ENCODE peak calls at places on chromosomes 6 and 20, in five cellular contexts. W is endodermal cell, J is cardiac muscle cell, G is K562, P is mucosa of descending colon. X is an unnamed sample. For H3K4me1, the result is how much of the 10 kb centered on the place peaks cover.

GRCh38 chr20:51402201-51402600 is 140.3 kb downstream of the NFATC2 start:
- DNase-seq in W (no peak), J (no peak), G (no peak), P (no peak), X (no peak)

GRCh38 chr20:53865905-53866786 is 204.2 kb downstream of the BCAS1 start:
- DNase-seq in W (peak), J (peak), G (no peak), P (no peak), X (peak)

GRCh38 chr6:147869223-147869600 is 360.7 kb downstream of the SAMD5 start:
- DNase-seq in W (no peak), J (no peak), G (no peak), P (no peak), X (no peak)

GRCh38 chr20:41386502-41387427 is 20.1 kb upstream of the EMILIN3 start:
- DNase-seq in W (no peak), J (no peak), G (no peak), P (no peak), X (no peak)

GRCh38 chr6:111011360-111012142 is 29.7 kb downstream of the RPF2 start:
- DNase-seq in W (no peak), J (peak), G (no peak), P (no peak), X (no peak)

GRCh38 chr6:73858376-73858775 is 162.4 kb downstream of the CD109 start:
- DNase-seq in W (no peak), J (no peak), G (no peak), P (no peak), X (no peak)

GRCh38 chr6:108497883-108498282 is 62.8 kb upstream of the FOXO3 start:
- DNase-seq in W (peak), J (peak), G (no peak), P (no peak), X (peak)

GRCh38 chr6:158817298-158818007 is 1.7 kb downstream of the EZR start:
- DNase-seq in W (peak), J (peak), G (peak), P (peak), X (peak)

GRCh38 chr6:135583256-135583758 is 85.8 kb upstream of the AHI1 start:
- DNase-seq in W (no peak), J (no peak), G (no peak), P (no peak), X (no peak)

GRCh38 chr6:162864901-162865300 is 137.1 kb downstream of the PACRG start:
- DNase-seq in W (no peak), J (no peak), G (no peak), P (no peak), X (no peak)

GRCh38 chr6:119428647-119429046 is 79.1 kb upstream of the MAN1A1 start:
- DNase-seq in W (no peak), J (no peak), G (no peak), P (no peak), X (no peak)

GRCh38 chr6:169918239-169918953 is 167.0 kb downstream of the ERMARD start:
- DNase-seq in W (no peak), J (no peak), G (no peak), P (no peak), X (no peak)

GRCh38 chr20:13736792-13737191 is 47.9 kb downstream of the ESF1 start:
- DNase-seq in W (no peak), J (no peak), G (no peak), P (no peak), X (no peak)

GRCh38 chr20:46054606-46055005 is 25.6 kb downstream of the SLC12A5 start:
- DNase-seq in W (no peak), J (no peak), G (no peak), P (no peak), X (no peak)

GRCh38 chr6:169028343-169028742 is 225.3 kb downstream of the THBS2 start:
- DNase-seq in W (no peak), J (no peak), G (no peak), P (no peak), X (no peak)

GRCh38 chr6:18598865-18599264 is 211.7 kb downstream of the RNF144B start:
- DNase-seq in W (no peak), J (no peak), G (no peak), P (no peak), X (no peak)

GRCh38 chr6:31568537-31568961 is 3.5 kb upstream of the LTA start:
- DNase-seq in W (no peak), J (no peak), G (no peak), P (no peak), X (no peak)

GRCh38 chr20:52785678-52786077 is 186.5 kb upstream of the TSHZ2 start:
- DNase-seq in W (no peak), J (no peak), G (no peak), P (no peak), X (no peak)

GRCh38 chr6:124131259-124131658 is 327.6 kb downstream of the NKAIN2 start:
- DNase-seq in W (no peak), J (no peak), G (no peak), P (no peak), X (no peak)

GRCh38 chr20:39880890-39881289 is 808.1 kb downstream of the MAFB start:
- DNase-seq in W (no peak), J (no peak), G (no peak), P (no peak), X (no peak)

GRCh38 chr6:44269921-44270525 is at the start of gene TMEM151B:
- DNase-seq in W (peak), J (no peak), G (no peak), P (no peak), X (no peak)

GRCh38 chr6:144390886-144391285 is 105.8 kb downstream of the UTRN start:
- DNase-seq in W (no peak), J (no peak), G (no peak), P (no peak), X (no peak)

GRCh38 chr6:82362868-82363267 is 749 bp upstream of the TPBG start:
- DNase-seq in W (peak), J (no peak), G (no peak), P (no peak), X (peak)

GRCh38 chr6:16766836-16767745 is 5.8 kb upstream of the ATXN1 start:
- DNase-seq in W (no peak), J (no peak), G (no peak), P (no peak), X (no peak)

GRCh38 chr6:16766043-16766521 is 4.8 kb upstream of the ATXN1 start:
- DNase-seq in W (no peak), J (no peak), G (no peak), P (no peak), X (no peak)

GRCh38 chr6:16762547-16763477 is 1.6 kb upstream of the ATXN1 start:
- DNase-seq in W (peak), J (peak), G (peak), P (peak), X (peak)

GRCh38 chr6:16764188-16764950 is 3.1 kb upstream of the ATXN1 start:
- DNase-seq in W (no peak), J (peak), G (no peak), P (no peak), X (no peak)

GRCh38 chr6:16765235-16765634 is 4.0 kb upstream of the ATXN1 start:
- DNase-seq in W (no peak), J (no peak), G (no peak), P (no peak), X (no peak)
- H3K4me1 ChIP-seq in W (under half), J (under half), G (under half), P (under half), X (under half)

GRCh38 chr6:52546678-52547077 is 30.2 kb downstream of the TRAM2 start:
- DNase-seq in W (no peak), J (no peak), G (no peak), P (no peak), X (no peak)

GRCh38 chr6:52544325-52545022 is 32.4 kb downstream of the TRAM2 start:
- DNase-seq in W (no peak), J (no peak), G (no peak), P (no peak), X (no peak)

GRCh38 chr6:52545050-52545843 is 31.6 kb downstream of the TRAM2 start:
- DNase-seq in W (no peak), J (no peak), G (no peak), P (no peak), X (no peak)

GRCh38 chr6:52546192-52546591 is 30.7 kb downstream of the TRAM2 start:
- DNase-seq in W (no peak), J (no peak), G (no peak), P (no peak), X (no peak)

DNA sequence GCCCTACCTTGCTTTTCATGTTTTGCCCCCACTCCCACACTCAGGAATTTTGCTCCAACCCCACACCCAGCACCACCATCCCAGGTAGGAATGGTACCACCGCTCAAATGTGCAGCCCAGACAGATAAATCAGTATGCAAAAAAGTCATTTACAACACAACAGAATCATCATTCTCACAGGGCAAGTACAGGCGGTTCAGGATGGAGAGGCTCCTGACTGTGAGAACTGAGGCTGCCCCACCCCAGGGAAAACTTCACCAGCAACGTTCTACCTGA is 31.1 kb downstream of the TRAM2 start:
- DNase-seq in W (no peak), J (no peak), G (no peak), P (no peak), X (no peak)
- H3K4me1 ChIP-seq in W (under half), J (under half), G (under half), P (half or more), X (half or more)

DNA sequence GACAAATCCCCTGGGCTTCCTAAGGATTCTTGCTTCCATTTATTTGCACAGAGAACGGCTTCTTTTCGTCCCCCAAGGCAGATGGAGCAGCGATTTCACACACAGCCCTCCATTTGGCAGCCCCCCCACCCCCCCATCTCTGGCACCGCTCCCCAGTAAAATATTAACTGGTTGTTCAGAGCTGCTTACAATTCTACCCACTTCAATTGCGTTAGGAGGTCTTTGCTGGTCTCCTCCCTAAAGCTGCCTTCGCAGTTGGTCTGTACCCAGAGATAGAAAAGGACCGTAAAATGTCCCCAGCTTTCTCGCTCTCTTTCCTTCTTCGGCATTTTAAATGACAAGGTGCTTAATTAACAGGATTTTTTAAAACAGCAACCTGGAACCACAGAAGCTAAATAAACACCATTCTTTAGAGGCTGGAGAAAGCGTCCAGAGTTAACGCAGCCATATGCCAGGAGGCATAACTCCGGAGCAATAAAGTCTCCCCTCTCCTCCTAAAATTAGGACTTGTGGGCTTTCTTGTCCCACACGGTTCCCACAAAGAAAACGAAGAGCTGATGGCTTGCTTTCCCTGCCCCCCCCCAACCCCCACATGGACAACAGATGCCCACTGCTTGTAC is 1.7 kb upstream of the ZMYND8 start:
- DNase-seq in W (no peak), J (no peak), G (no peak), P (no peak), X (no peak)
- H3K4me1 ChIP-seq in W (under half), J (half or more), G (half or more), P (half or more), X (half or more)

DNA sequence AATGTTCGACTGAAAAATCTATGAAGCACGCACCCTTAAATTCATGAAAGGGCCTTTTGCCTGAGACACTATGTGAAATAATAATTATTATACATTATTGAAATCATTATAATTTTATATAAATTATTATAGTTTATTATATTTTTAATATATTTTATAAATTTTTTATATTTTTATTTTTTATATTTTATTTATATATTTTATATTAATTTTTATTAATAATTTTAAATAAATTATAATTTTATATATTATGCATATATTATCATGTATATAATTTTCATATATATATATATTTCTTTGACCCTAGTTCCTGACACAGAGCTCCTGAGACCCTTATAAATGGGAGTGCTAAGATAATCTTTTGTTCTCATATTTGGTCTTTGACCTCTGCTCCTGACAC is 13.5 kb downstream of the NCR2 start:
- DNase-seq in W (no peak), J (no peak), G (no peak), P (no peak), X (no peak)
- H3K4me1 ChIP-seq in W (under half), J (under half), G (under half), P (under half), X (under half)

DNA sequence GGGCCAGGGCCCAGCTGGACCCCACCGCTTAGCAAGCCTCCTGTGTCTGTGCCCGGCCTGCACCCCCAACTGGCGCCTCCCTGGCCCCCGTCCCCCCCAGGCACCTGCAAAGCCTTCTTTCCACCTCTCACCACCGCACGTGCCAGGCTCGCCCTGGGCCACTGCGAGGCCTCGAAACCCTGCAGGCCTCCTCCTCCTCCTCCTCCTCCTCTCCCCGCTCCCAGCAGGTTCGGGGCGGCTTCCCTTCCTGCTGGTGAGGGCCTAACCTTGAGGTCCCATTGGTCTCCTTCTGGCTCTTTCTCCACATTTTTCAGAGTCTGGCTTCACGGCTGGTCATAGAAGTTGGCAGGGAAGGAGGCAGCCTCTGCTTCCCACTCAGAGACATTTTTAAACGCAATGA is 76.8 kb upstream of the GATA5 start:
- DNase-seq in W (no peak), J (no peak), G (no peak), P (no peak), X (no peak)
- H3K4me1 ChIP-seq in W (under half), J (half or more), G (half or more), P (under half), X (under half)

DNA sequence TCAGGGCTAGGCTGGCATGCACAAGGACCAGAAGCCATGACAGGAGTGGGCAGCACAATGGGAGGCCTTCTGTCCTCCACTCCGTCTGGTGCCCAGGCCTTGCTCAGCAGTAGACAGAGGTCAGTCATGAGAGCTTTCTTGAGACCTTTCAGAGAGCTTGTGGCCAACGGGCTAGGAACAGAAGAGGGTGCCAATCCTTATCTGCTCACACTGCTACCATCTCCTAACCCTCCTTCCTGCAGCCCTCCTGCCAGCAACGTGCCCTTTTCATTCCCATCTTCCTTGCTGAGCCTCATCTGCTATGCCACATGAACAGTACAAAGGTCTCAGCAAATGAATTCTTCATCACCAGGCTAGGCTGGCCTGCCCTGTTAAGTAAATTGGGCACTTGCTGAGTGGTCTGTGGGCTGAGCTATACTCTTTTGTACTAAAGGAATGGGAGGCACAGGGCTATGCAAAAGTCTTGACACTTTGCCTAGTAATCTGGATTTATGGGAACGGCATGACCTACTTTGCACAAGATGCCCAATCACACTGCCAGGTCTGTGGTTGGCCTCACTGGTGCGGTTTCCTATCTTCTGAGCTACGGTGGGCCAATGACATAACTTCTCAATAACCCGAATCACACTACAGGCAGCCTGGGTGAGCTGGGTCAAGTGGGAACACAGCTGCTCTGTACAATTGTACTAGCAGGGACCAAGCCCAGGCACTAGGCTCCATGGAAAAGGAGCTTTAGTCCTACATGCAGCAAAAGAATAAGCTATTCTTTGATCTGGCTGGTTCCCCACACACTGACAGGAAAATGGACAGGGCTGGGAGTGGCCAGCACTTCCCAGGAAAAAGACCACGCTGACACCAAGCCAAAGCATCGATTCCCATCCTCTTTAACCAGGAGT is 47.8 kb downstream of the ELOVL5 start:
- DNase-seq in W (no peak), J (peak), G (no peak), P (no peak), X (peak)
- H3K4me1 ChIP-seq in W (under half), J (under half), G (under half), P (under half), X (under half)

DNA sequence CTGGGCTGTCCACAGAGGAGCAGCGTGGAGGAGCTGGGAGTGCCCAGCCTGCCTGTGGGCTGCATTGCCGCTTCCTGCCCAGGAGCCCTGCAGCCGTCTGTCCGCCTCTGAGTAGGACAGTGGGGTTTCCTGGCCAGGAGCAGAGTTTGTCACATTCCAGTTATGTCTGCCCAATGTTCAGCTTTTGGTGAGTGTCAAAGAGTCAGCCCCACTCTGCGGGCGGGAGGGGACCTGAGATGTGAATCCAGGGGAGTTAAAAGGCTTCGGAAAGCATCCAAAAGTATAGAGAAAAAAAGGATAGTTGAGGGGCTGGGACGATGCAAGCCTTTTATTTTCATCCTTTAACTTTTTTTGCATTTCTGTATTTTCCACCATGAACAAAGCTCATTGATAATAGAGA is 7.2 kb upstream of the GATA5 start:
- DNase-seq in W (no peak), J (no peak), G (no peak), P (no peak), X (no peak)
- H3K4me1 ChIP-seq in W (half or more), J (half or more), G (half or more), P (under half), X (under half)

DNA sequence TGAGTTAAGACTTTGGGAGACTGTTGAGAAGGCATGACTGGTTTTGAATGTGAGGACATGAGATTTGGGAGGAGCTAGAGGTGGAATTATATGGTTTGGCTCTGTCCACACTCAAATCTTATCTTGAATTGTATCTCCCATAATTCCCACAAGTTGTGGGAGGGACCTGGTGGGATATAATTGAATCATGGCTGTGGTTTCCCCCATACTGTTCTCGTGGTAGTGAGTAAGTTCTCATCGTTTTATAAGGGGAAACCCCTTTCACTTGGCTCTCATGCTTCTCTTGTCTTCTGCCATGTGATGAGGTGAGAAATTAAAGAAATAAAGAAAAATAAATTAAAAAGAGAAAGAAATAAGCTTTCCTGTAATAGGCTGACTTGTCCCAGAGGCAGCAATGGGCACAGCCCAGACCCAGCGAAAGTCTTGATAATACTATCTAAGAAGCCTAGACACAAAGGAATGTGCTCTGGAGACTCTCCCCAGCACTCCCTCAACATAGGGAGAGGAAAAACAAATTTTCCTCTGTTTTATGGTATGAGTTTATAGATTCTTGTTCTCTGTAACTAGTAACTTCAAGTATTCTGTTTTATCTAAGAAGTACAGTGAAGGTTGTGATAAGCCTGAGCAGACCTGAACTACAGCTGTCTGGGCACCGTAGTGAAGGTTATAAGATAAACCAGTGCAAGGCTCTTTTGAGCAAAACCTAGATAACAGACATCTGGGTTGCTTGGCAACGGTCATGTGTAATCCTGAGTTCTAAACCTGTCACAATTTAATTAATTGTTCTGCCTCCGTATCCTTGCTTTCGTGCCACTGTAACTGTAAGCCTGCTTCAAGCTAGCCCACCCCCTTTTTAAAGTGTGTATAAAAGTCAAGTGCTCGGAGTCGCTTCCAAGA is 89.0 kb upstream of the ECI2 start:
- DNase-seq in W (no peak), J (peak), G (no peak), P (no peak), X (no peak)
- H3K4me1 ChIP-seq in W (under half), J (under half), G (under half), P (under half), X (under half)

X was measured in body of pancreas.